ENCODE peak calls at places on chromosomes 11 and 22, in five cellular contexts. C is lower leg skin, F is tibial nerve, I is Caco-2, Z is astrocyte of the spinal cord. B is an unnamed sample.

GRCh38 chr11:71998649-71999310 is at the start of gene IL18BP:
- DNase-seq in Z (no peak), F (no peak), C (no peak), I (no peak), B (no peak)

GRCh38 chr22:46830841-46831240 is 68.4 kb downstream of the TBC1D22A start:
- DNase-seq in C (no peak), I (no peak), F (no peak), Z (no peak), B (no peak)

GRCh38 chr11:114036156-114036811 is 23.2 kb upstream of the ZBTB16 start:
- DNase-seq in Z (peak), F (peak), I (peak), C (peak), B (peak)

GRCh38 chr22:37203354-37204044 is 8.8 kb downstream of the SSTR3 start:
- DNase-seq in Z (no peak), C (no peak), I (no peak), F (no peak), B (no peak)

GRCh38 chr11:61626580-61627380 is 45.9 kb upstream of the SYT7 start:
- DNase-seq in Z (no peak), F (no peak), C (peak), I (peak), B (no peak)

GRCh38 chr11:66317322-66317765 is 500 bp upstream of the CD248 start:
- DNase-seq in F (peak), Z (no peak), C (no peak), I (no peak), B (peak)

GRCh38 chr22:27224485-27225364 is 567.3 kb downstream of the MIAT start:
- DNase-seq in F (peak), Z (peak), C (no peak), I (no peak), B (peak)

GRCh38 chr11:1568451-1568911 is 3.6 kb downstream of the DUSP8 start:
- DNase-seq in C (no peak), I (no peak), F (no peak), Z (no peak), B (no peak)

GRCh38 chr11:71931245-71931602 is 2.4 kb downstream of the RNF121 start:
- DNase-seq in Z (peak), F (no peak), I (no peak), C (no peak), B (no peak)

GRCh38 chr11:73757598-73757997 is 3.3 kb downstream of the RAB6A start:
- DNase-seq in Z (no peak), I (no peak), F (no peak), C (no peak), B (no peak)
- H3K4me3 ChIP-seq in Z (no peak), I (no peak), F (no peak), C (no peak), B (no peak)

GRCh38 chr11:6440906-6441358 is at the start of gene HPX:
- DNase-seq in Z (no peak), I (peak), C (no peak), F (no peak), B (no peak)
- TF ChIP-seq CTCF in Z (no peak), I (no peak), C (no peak), F (no peak), B (no peak)

GRCh38 chr11:57656936-57657289 is 649 bp upstream of the CLP1 start:
- DNase-seq in C (no peak), F (no peak), I (no peak), Z (no peak), B (no peak)
- H3K4me3 ChIP-seq in C (no peak), F (peak), I (peak), Z (peak), B (peak)

GRCh38 chr11:9092846-9093778 is 1.7 kb upstream of the SCUBE2 start:
- DNase-seq in F (no peak), Z (peak), C (no peak), I (no peak), B (no peak)
- TF ChIP-seq CTCF in F (no peak), Z (peak), C (no peak), I (peak), B (peak)

GRCh38 chr22:43164636-43165035 is 13.3 kb downstream of the TSPO start:
- DNase-seq in C (no peak), I (no peak), F (no peak), Z (no peak), B (no peak)
- H3K4me3 ChIP-seq in C (no peak), I (no peak), F (no peak), Z (no peak), B (no peak)